ENCODE peak calls at places on chromosomes 12 and 14, in four cellular contexts. L is GM12878, F is HepG2, W is K562. Z is an unnamed sample.

GRCh38 chr12:26317942-26318565 is 122.7 kb downstream of the SSPN start:
- DNase-seq in L (no peak), F (no peak), W (no peak), Z (no peak)

GRCh38 chr12:44873898-44874297 is 2.2 kb downstream of the NELL2 start:
- DNase-seq in L (no peak), F (no peak), W (peak), Z (no peak)

GRCh38 chr12:26614217-26614616 is 218.8 kb downstream of the ITPR2 start:
- DNase-seq in L (no peak), F (no peak), W (peak), Z (peak)

GRCh38 chr14:96178674-96179321 is 25.8 kb upstream of the BDKRB2 start:
- DNase-seq in L (no peak), F (no peak), W (no peak), Z (no peak)

GRCh38 chr12:4261655-4262054 is 11.9 kb upstream of the CCND2 start:
- DNase-seq in L (peak), F (no peak), W (no peak), Z (no peak)

GRCh38 chr12:104510145-104510872 is 53.6 kb downstream of the CHST11 start:
- DNase-seq in L (no peak), F (no peak), W (peak), Z (no peak)

GRCh38 chr12:130948136-130948535 is 5.6 kb upstream of the ADGRD1 start:
- DNase-seq in L (no peak), F (no peak), W (no peak), Z (peak)

GRCh38 chr12:116719661-116720060 is 18.2 kb downstream of the SPRING1 start:
- DNase-seq in L (no peak), F (no peak), W (no peak), Z (no peak)

GRCh38 chr14:33457021-33457420 is 493.9 kb downstream of the EGLN3 start:
- DNase-seq in L (no peak), F (no peak), W (no peak), Z (no peak)

GRCh38 chr12:42508913-42509312 is 80.6 kb downstream of the PRICKLE1 start:
- DNase-seq in L (no peak), F (no peak), W (no peak), Z (no peak)

GRCh38 chr12:115639667-115640012 is 637.9 kb downstream of the MED13L start:
- DNase-seq in L (no peak), F (no peak), W (no peak), Z (no peak)

GRCh38 chr12:80456513-80456912 is 12.5 kb downstream of the PTPRQ start:
- DNase-seq in L (no peak), F (no peak), W (no peak), Z (no peak)

GRCh38 chr12:17342381-17342961 is 736.5 kb upstream of the LMO3 start:
- DNase-seq in L (no peak), F (no peak), W (no peak), Z (no peak)

DNA sequence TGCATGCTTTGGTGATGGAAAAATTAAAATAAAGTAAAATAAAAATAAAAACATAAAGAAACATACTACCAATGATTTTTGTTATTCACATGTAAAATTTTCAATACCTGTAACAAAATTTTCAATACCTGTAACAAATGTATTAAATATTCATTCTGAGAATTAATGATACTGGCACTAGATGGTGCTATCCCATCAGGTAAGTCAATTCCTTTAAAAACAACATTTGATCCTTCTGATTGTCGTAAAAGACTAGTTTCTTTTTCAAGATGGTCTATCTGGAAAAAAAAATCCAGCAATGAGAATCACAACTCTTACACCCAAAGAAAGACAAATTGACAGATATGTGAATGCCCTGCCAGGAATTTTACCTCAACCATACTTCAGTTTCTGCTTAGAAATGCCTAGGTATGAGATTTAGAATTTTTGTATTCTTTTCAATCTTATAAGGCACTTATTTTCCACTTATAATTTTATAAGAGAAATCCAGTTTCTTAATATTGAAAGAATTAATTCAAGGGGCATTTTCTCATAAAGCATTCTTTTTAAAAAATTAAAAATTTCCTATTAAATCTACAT is 30.7 kb downstream of the CEP290 start:
- DNase-seq in L (peak), F (peak), W (peak), Z (no peak)
- TF ChIP-seq GABPA in L (no peak), F (no peak), W (no peak), Z (no peak)

GRCh38 chr14:78196323-78196722 is 26.1 kb downstream of the NRXN3 start:
- DNase-seq in L (no peak), F (no peak), W (no peak), Z (no peak)
- H3K9ac ChIP-seq in L (no peak), F (no peak), W (no peak), Z (no peak)

GRCh38 chr12:50175716-50176026 is 8.5 kb upstream of the CERS5 start:
- DNase-seq in L (no peak), F (no peak), W (no peak), Z (no peak)

DNA sequence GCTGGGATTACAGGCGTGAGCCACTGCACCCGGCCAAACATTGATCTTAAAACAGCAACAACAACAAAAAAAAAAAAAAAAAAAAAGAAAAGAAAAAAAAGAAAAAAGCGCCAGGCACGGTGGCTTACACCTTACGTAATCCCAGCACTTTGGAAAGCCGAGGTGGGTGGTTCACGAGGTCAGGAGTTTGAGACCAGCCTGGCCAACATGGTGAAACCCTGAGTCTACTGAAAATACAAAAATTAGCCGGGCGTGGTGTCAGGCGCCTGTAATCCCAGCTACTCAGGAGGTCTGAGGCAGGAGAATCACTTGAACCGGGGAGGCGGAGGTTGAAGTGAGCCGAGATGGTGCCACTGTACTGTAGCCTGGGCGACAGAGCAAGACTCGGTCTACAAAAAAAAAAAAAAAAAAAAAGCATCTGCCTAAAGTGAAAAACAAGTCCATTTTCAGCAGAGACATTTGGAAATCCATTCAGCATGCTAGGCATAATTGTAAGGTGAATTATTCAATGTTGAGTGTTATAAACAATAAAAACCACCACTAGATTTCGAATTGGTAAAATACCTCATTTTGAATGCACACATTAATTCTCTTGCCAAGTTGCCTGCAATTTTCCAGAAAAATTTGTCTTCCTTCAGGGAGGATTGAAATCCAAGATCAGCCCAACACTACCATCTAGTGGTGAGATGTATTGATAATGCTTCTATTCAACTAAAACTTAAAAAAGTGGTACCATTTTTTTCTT is 8.0 kb upstream of the CERS5 start:
- DNase-seq in L (no peak), F (peak), W (peak), Z (no peak)
- TF ChIP-seq CREB1 in L (no peak), F (no peak), W (no peak), Z (no peak)

GRCh38 chr14:40652089-40652691 is 954.5 kb upstream of the LRFN5 start:
- DNase-seq in L (no peak), F (no peak), W (no peak), Z (no peak)

DNA sequence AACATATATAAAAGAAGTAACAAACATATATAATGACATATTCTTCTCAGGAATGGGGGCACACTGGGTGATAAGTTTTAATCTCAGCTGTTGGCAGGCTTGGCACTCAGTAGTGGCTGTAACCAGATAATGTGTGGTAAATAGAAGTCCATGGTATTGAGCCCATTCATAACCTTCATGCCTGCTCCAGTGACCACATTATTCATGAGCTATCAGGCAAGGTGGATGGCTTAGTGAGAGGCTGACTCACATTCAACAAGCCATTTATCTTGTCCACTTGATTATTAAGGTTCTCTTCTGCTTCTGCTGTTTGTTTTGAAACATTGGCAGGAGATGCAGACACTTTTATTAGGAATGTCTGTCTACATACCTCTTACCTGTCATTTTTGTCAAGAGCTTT is 950.4 kb upstream of the LRFN5 start:
- DNase-seq in L (no peak), F (no peak), W (no peak), Z (no peak)
- TF ChIP-seq GABPA in L (no peak), F (no peak), W (no peak), Z (no peak)

GRCh38 chr12:14955876-14956811 is 5.3 kb downstream of the ARHGDIB start:
- DNase-seq in L (peak), F (no peak), W (no peak), Z (no peak)
- H3K9ac ChIP-seq in L (peak), F (no peak), W (no peak), Z (no peak)

DNA sequence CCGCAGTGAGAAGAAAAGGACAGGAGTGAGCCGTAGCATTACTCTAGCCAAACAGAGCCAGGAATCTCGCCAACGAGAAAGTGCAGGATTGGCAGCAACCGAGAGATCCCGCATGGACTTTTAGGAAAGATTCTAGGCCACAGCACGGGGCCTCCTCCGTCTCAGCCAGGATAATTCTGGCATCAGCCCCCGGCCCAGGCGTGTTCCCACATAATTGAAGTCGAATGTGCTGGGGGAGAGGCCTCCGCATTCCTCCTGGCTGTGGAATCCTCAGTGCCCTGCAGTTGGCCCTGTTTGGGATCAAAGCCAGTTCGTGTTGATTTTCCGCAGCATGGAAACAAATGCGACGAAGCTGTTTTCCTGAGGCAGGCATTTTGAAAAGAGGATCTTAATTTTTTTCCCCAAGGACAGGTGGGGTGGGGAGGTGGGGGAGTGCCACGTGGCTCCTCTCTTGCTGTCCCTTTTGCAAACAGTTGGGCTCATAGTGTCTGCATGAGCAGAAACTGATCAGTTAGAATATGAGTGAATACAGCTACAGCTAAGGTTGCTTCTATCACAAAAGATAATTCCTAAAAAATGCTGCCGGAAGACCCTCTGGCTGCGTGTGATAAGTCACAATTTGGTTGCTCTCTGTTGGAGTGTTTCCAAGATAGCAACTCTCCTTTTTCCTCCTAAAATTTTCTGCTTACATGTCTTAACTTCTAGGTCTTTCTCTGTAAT is 37.3 kb upstream of the ATXN2 start:
- DNase-seq in L (no peak), F (peak), W (peak), Z (peak)
- TF ChIP-seq CREB1 in L (no peak), F (no peak), W (no peak), Z (no peak)

GRCh38 chr14:70073924-70074566 is 114.7 kb downstream of the SLC8A3 start:
- DNase-seq in L (no peak), F (peak), W (peak), Z (peak)
- TF ChIP-seq GABPA in L (no peak), F (no peak), W (no peak), Z (no peak)

GRCh38 chr12:110661337-110661972 is 27.5 kb downstream of the HVCN1 start:
- DNase-seq in L (peak), F (no peak), W (no peak), Z (no peak)
- H3K9ac ChIP-seq in L (peak), F (no peak), W (no peak), Z (no peak)